ENCODE peak calls at places on chromosomes 2 and 18, in eight cellular contexts. One of them, this sample, is unnamed.

GRCh38 chr2:33433279-33434235 is 42.9 kb upstream of the RASGRP3 start:
- DNase-seq in astrocyte of the cerebellum: no peak
- DNase-seq in CD4-positive, alpha-beta T cell: no peak
- DNase-seq in tibial artery: no peak
- DNase-seq in RWPE1: no peak
- DNase-seq in activated T-cell treated with anti-CD3 and anti-CD28 coated beads for 48 hours: no peak
- DNase-seq in LoVo: no peak
- DNase-seq in astrocyte: no peak
- DNase-seq in this sample: no peak

GRCh38 chr2:145431181-145431951 is 911.4 kb upstream of the ZEB2 start:
- DNase-seq in CD4-positive, alpha-beta T cell: no peak
- DNase-seq in astrocyte: no peak
- DNase-seq in astrocyte of the cerebellum: no peak
- DNase-seq in RWPE1: no peak
- DNase-seq in tibial artery: no peak
- DNase-seq in activated T-cell treated with anti-CD3 and anti-CD28 coated beads for 48 hours: no peak
- DNase-seq in LoVo: no peak
- DNase-seq in this sample: no peak

GRCh38 chr2:240139666-240140393 is 628 bp downstream of the OTOS start:
- DNase-seq in astrocyte of the cerebellum: no peak
- DNase-seq in LoVo: no peak
- DNase-seq in tibial artery: peak
- DNase-seq in CD4-positive, alpha-beta T cell: no peak
- DNase-seq in activated T-cell treated with anti-CD3 and anti-CD28 coated beads for 48 hours: no peak
- DNase-seq in RWPE1: no peak
- DNase-seq in astrocyte: no peak
- DNase-seq in this sample: no peak

GRCh38 chr2:467543-467891 is 179.6 kb upstream of the ALKAL2 start:
- DNase-seq in CD4-positive, alpha-beta T cell: no peak
- DNase-seq in astrocyte: no peak
- DNase-seq in LoVo: no peak
- DNase-seq in astrocyte of the cerebellum: no peak
- DNase-seq in RWPE1: no peak
- DNase-seq in tibial artery: no peak
- DNase-seq in activated T-cell treated with anti-CD3 and anti-CD28 coated beads for 48 hours: no peak
- DNase-seq in this sample: no peak

GRCh38 chr2:86037141-86037794 is 68.4 kb downstream of the POLR1A start:
- DNase-seq in LoVo: no peak
- DNase-seq in tibial artery: peak
- DNase-seq in RWPE1: no peak
- DNase-seq in activated T-cell treated with anti-CD3 and anti-CD28 coated beads for 48 hours: peak
- DNase-seq in astrocyte: peak
- DNase-seq in CD4-positive, alpha-beta T cell: no peak
- DNase-seq in astrocyte of the cerebellum: peak
- DNase-seq in this sample: no peak

GRCh38 chr2:128310094-128310716 is 8.5 kb downstream of the HS6ST1 start:
- DNase-seq in astrocyte: no peak
- DNase-seq in activated T-cell treated with anti-CD3 and anti-CD28 coated beads for 48 hours: no peak
- DNase-seq in RWPE1: no peak
- DNase-seq in CD4-positive, alpha-beta T cell: no peak
- DNase-seq in astrocyte of the cerebellum: no peak
- DNase-seq in tibial artery: peak
- DNase-seq in LoVo: no peak
- DNase-seq in this sample: no peak

GRCh38 chr18:38427234-38427633 is 861.6 kb upstream of the CELF4 start:
- DNase-seq in activated T-cell treated with anti-CD3 and anti-CD28 coated beads for 48 hours: no peak
- DNase-seq in tibial artery: no peak
- DNase-seq in CD4-positive, alpha-beta T cell: no peak
- DNase-seq in RWPE1: no peak
- DNase-seq in LoVo: no peak
- DNase-seq in astrocyte of the cerebellum: no peak
- DNase-seq in astrocyte: no peak
- DNase-seq in this sample: no peak

GRCh38 chr2:149050188-149050587 is 11.7 kb downstream of the LYPD6B start:
- DNase-seq in activated T-cell treated with anti-CD3 and anti-CD28 coated beads for 48 hours: no peak
- DNase-seq in CD4-positive, alpha-beta T cell: no peak
- DNase-seq in astrocyte of the cerebellum: no peak
- DNase-seq in tibial artery: no peak
- DNase-seq in astrocyte: peak
- DNase-seq in LoVo: no peak
- DNase-seq in RWPE1: no peak
- DNase-seq in this sample: no peak

GRCh38 chr2:226802573-226802972 is 3.0 kb upstream of the IRS1 start:
- DNase-seq in LoVo: peak
- DNase-seq in RWPE1: peak
- DNase-seq in activated T-cell treated with anti-CD3 and anti-CD28 coated beads for 48 hours: no peak
- DNase-seq in tibial artery: no peak
- DNase-seq in astrocyte of the cerebellum: peak
- DNase-seq in CD4-positive, alpha-beta T cell: no peak
- DNase-seq in astrocyte: peak
- DNase-seq in this sample: peak

GRCh38 chr2:62309465-62310091 is 113.7 kb downstream of the B3GNT2 start:
- DNase-seq in astrocyte: no peak
- DNase-seq in activated T-cell treated with anti-CD3 and anti-CD28 coated beads for 48 hours: no peak
- DNase-seq in astrocyte of the cerebellum: no peak
- DNase-seq in CD4-positive, alpha-beta T cell: no peak
- DNase-seq in RWPE1: no peak
- DNase-seq in tibial artery: no peak
- DNase-seq in LoVo: no peak
- DNase-seq in this sample: no peak

GRCh38 chr18:28015671-28016070 is 161.3 kb downstream of the CDH2 start:
- DNase-seq in RWPE1: no peak
- DNase-seq in activated T-cell treated with anti-CD3 and anti-CD28 coated beads for 48 hours: no peak
- DNase-seq in tibial artery: no peak
- DNase-seq in LoVo: no peak
- DNase-seq in astrocyte of the cerebellum: no peak
- DNase-seq in astrocyte: no peak
- DNase-seq in CD4-positive, alpha-beta T cell: no peak
- DNase-seq in this sample: no peak

GRCh38 chr2:119463136-119463535 is 31.5 kb downstream of the TMEM37 start:
- DNase-seq in RWPE1: no peak
- DNase-seq in CD4-positive, alpha-beta T cell: no peak
- DNase-seq in activated T-cell treated with anti-CD3 and anti-CD28 coated beads for 48 hours: no peak
- DNase-seq in LoVo: no peak
- DNase-seq in astrocyte: no peak
- DNase-seq in tibial artery: no peak
- DNase-seq in astrocyte of the cerebellum: no peak
- DNase-seq in this sample: no peak

GRCh38 chr2:15948704-15948957 is 8.3 kb downstream of the MYCN start:
- DNase-seq in tibial artery: no peak
- DNase-seq in astrocyte of the cerebellum: no peak
- DNase-seq in CD4-positive, alpha-beta T cell: no peak
- DNase-seq in astrocyte: no peak
- DNase-seq in activated T-cell treated with anti-CD3 and anti-CD28 coated beads for 48 hours: no peak
- DNase-seq in LoVo: no peak
- DNase-seq in RWPE1: no peak
- DNase-seq in this sample: no peak

GRCh38 chr2:3914243-3914642 is 210.9 kb downstream of the DCDC2C start:
- DNase-seq in LoVo: no peak
- DNase-seq in activated T-cell treated with anti-CD3 and anti-CD28 coated beads for 48 hours: no peak
- DNase-seq in CD4-positive, alpha-beta T cell: no peak
- DNase-seq in tibial artery: no peak
- DNase-seq in astrocyte of the cerebellum: no peak
- DNase-seq in astrocyte: no peak
- DNase-seq in RWPE1: no peak
- DNase-seq in this sample: no peak

GRCh38 chr2:85718006-85718391 is 23.8 kb downstream of the GNLY start:
- DNase-seq in LoVo: no peak
- DNase-seq in CD4-positive, alpha-beta T cell: no peak
- DNase-seq in RWPE1: no peak
- DNase-seq in astrocyte: no peak
- DNase-seq in tibial artery: no peak
- DNase-seq in activated T-cell treated with anti-CD3 and anti-CD28 coated beads for 48 hours: no peak
- DNase-seq in astrocyte of the cerebellum: no peak
- DNase-seq in this sample: no peak

GRCh38 chr2:70887550-70888229 is 48.0 kb upstream of the ATP6V1B1 start:
- DNase-seq in astrocyte: no peak
- DNase-seq in LoVo: no peak
- DNase-seq in activated T-cell treated with anti-CD3 and anti-CD28 coated beads for 48 hours: no peak
- DNase-seq in astrocyte of the cerebellum: no peak
- DNase-seq in CD4-positive, alpha-beta T cell: no peak
- DNase-seq in RWPE1: no peak
- DNase-seq in tibial artery: no peak
- DNase-seq in this sample: no peak

GRCh38 chr18:26546875-26547301 is 1.5 kb downstream of the KCTD1 start:
- DNase-seq in LoVo: no peak
- DNase-seq in astrocyte of the cerebellum: no peak
- DNase-seq in activated T-cell treated with anti-CD3 and anti-CD28 coated beads for 48 hours: no peak
- DNase-seq in CD4-positive, alpha-beta T cell: no peak
- DNase-seq in tibial artery: no peak
- DNase-seq in astrocyte: no peak
- DNase-seq in RWPE1: no peak
- DNase-seq in this sample: no peak

GRCh38 chr2:10329880-10330699 is 27.4 kb downstream of the HPCAL1 start:
- DNase-seq in activated T-cell treated with anti-CD3 and anti-CD28 coated beads for 48 hours: no peak
- DNase-seq in astrocyte of the cerebellum: no peak
- DNase-seq in RWPE1: peak
- DNase-seq in CD4-positive, alpha-beta T cell: peak
- DNase-seq in tibial artery: no peak
- DNase-seq in astrocyte: peak
- DNase-seq in LoVo: peak
- DNase-seq in this sample: peak

GRCh38 chr2:109535217-109535946 is 78.4 kb downstream of the SEPTIN10 start:
- DNase-seq in tibial artery: no peak
- DNase-seq in RWPE1: no peak
- DNase-seq in astrocyte of the cerebellum: no peak
- DNase-seq in astrocyte: no peak
- DNase-seq in CD4-positive, alpha-beta T cell: no peak
- DNase-seq in activated T-cell treated with anti-CD3 and anti-CD28 coated beads for 48 hours: no peak
- DNase-seq in LoVo: no peak
- DNase-seq in this sample: no peak

GRCh38 chr18:22623513-22623912 is 205.8 kb upstream of the CTAGE1 start:
- DNase-seq in astrocyte of the cerebellum: no peak
- DNase-seq in astrocyte: no peak
- DNase-seq in tibial artery: no peak
- DNase-seq in activated T-cell treated with anti-CD3 and anti-CD28 coated beads for 48 hours: no peak
- DNase-seq in RWPE1: no peak
- DNase-seq in CD4-positive, alpha-beta T cell: no peak
- DNase-seq in LoVo: no peak
- DNase-seq in this sample: no peak

GRCh38 chr2:181810823-181811695 is 80.5 kb upstream of the ITPRID2 start:
- DNase-seq in RWPE1: peak
- DNase-seq in LoVo: peak
- DNase-seq in astrocyte: peak
- DNase-seq in CD4-positive, alpha-beta T cell: no peak
- DNase-seq in activated T-cell treated with anti-CD3 and anti-CD28 coated beads for 48 hours: no peak
- DNase-seq in tibial artery: no peak
- DNase-seq in astrocyte of the cerebellum: peak
- DNase-seq in this sample: peak

GRCh38 chr2:102080451-102081054 is 62.0 kb upstream of the IL1R1 start:
- DNase-seq in tibial artery: no peak
- DNase-seq in CD4-positive, alpha-beta T cell: no peak
- DNase-seq in astrocyte of the cerebellum: no peak
- DNase-seq in LoVo: no peak
- DNase-seq in activated T-cell treated with anti-CD3 and anti-CD28 coated beads for 48 hours: no peak
- DNase-seq in astrocyte: peak
- DNase-seq in RWPE1: no peak
- DNase-seq in this sample: no peak

GRCh38 chr2:165074323-165074722 is 119.0 kb upstream of the SLC38A11 start:
- DNase-seq in activated T-cell treated with anti-CD3 and anti-CD28 coated beads for 48 hours: no peak
- DNase-seq in LoVo: no peak
- DNase-seq in CD4-positive, alpha-beta T cell: no peak
- DNase-seq in tibial artery: no peak
- DNase-seq in RWPE1: no peak
- DNase-seq in astrocyte: no peak
- DNase-seq in astrocyte of the cerebellum: no peak
- DNase-seq in this sample: no peak

GRCh38 chr2:240585681-240586197 is 795 bp upstream of the CAPN10 start:
- DNase-seq in activated T-cell treated with anti-CD3 and anti-CD28 coated beads for 48 hours: no peak
- DNase-seq in astrocyte: no peak
- DNase-seq in LoVo: no peak
- DNase-seq in RWPE1: no peak
- DNase-seq in tibial artery: no peak
- DNase-seq in CD4-positive, alpha-beta T cell: no peak
- DNase-seq in astrocyte of the cerebellum: no peak
- DNase-seq in this sample: no peak

GRCh38 chr2:172985139-172985874 is 90.3 kb upstream of the MAP3K20 start:
- DNase-seq in activated T-cell treated with anti-CD3 and anti-CD28 coated beads for 48 hours: no peak
- DNase-seq in astrocyte: peak
- DNase-seq in LoVo: peak
- DNase-seq in astrocyte of the cerebellum: no peak
- DNase-seq in tibial artery: peak
- DNase-seq in RWPE1: peak
- DNase-seq in CD4-positive, alpha-beta T cell: no peak
- DNase-seq in this sample: peak

GRCh38 chr18:74184875-74185274 is 36.6 kb downstream of the TIMM21 start:
- DNase-seq in RWPE1: no peak
- DNase-seq in LoVo: no peak
- DNase-seq in activated T-cell treated with anti-CD3 and anti-CD28 coated beads for 48 hours: no peak
- DNase-seq in CD4-positive, alpha-beta T cell: no peak
- DNase-seq in tibial artery: no peak
- DNase-seq in astrocyte: no peak
- DNase-seq in astrocyte of the cerebellum: no peak
- DNase-seq in this sample: no peak

GRCh38 chr2:42142476-42143184 is 26.5 kb upstream of the EML4 start:
- DNase-seq in tibial artery: no peak
- DNase-seq in LoVo: no peak
- DNase-seq in CD4-positive, alpha-beta T cell: no peak
- DNase-seq in astrocyte of the cerebellum: no peak
- DNase-seq in activated T-cell treated with anti-CD3 and anti-CD28 coated beads for 48 hours: no peak
- DNase-seq in RWPE1: no peak
- DNase-seq in astrocyte: peak
- DNase-seq in this sample: no peak